ENCODE peak calls at places on chromosomes 3 and 15, in ten cellular contexts. U is psoas muscle; L is neuronal stem cell; E is tibial artery; Q is OCI-LY7; H is CD8-positive, alpha-beta T cell; J is AG04450; M is Peyer's patch; O is heart right ventricle; Y is IMR-90. T is an unnamed sample.

GRCh38 chr3:186932281-186933181 is 2.2 kb downstream of the ST6GAL1 start:
- DNase-seq in U (no peak), L (no peak), E (no peak), Q (no peak), H (no peak), J (no peak), M (no peak), O (no peak), Y (no peak), T (no peak)

GRCh38 chr15:74620636-74621545 is 5.3 kb downstream of the CLK3 start:
- DNase-seq in U (peak), L (peak), E (peak), Q (peak), H (peak), J (no peak), M (peak), O (peak), Y (peak), T (no peak)

GRCh38 chr3:65356331-65357286 is 668.8 kb upstream of the ADAMTS9 start:
- DNase-seq in U (no peak), L (no peak), E (no peak), Q (no peak), H (no peak), J (no peak), M (no peak), O (peak), Y (no peak), T (no peak)

GRCh38 chr3:124700880-124701684 is 29.2 kb upstream of the UMPS start:
- DNase-seq in U (no peak), L (no peak), E (no peak), Q (no peak), H (no peak), J (peak), M (peak), O (no peak), Y (peak), T (no peak)

GRCh38 chr15:79874242-79874641 is 22.6 kb downstream of the MTHFS start:
- DNase-seq in U (no peak), L (no peak), E (no peak), Q (no peak), H (no peak), J (no peak), M (no peak), O (no peak), Y (no peak), T (no peak)

GRCh38 chr3:14619605-14620004 is 32.0 kb upstream of the CCDC174 start:
- DNase-seq in U (no peak), L (no peak), E (no peak), Q (no peak), H (no peak), J (no peak), M (no peak), O (no peak), Y (no peak), T (no peak)

GRCh38 chr3:73270839-73271483 is 209.5 kb downstream of the EBLN2 start:
- DNase-seq in U (peak), L (no peak), E (no peak), Q (no peak), H (no peak), J (no peak), M (no peak), O (no peak), Y (no peak), T (no peak)

GRCh38 chr3:31356941-31357340 is 175.8 kb upstream of the STT3B start:
- DNase-seq in U (no peak), L (no peak), E (no peak), Q (no peak), H (no peak), J (no peak), M (no peak), O (no peak), Y (peak), T (no peak)

GRCh38 chr15:56425976-56426375 is 39.0 kb downstream of the MNS1 start:
- DNase-seq in U (no peak), L (no peak), E (no peak), Q (no peak), H (peak), J (no peak), M (no peak), O (no peak), Y (no peak), T (no peak)

GRCh38 chr15:69812881-69813280 is 284.8 kb downstream of the TLE3 start:
- DNase-seq in U (no peak), L (no peak), E (no peak), Q (peak), H (no peak), J (no peak), M (no peak), O (no peak), Y (no peak), T (no peak)

DNA sequence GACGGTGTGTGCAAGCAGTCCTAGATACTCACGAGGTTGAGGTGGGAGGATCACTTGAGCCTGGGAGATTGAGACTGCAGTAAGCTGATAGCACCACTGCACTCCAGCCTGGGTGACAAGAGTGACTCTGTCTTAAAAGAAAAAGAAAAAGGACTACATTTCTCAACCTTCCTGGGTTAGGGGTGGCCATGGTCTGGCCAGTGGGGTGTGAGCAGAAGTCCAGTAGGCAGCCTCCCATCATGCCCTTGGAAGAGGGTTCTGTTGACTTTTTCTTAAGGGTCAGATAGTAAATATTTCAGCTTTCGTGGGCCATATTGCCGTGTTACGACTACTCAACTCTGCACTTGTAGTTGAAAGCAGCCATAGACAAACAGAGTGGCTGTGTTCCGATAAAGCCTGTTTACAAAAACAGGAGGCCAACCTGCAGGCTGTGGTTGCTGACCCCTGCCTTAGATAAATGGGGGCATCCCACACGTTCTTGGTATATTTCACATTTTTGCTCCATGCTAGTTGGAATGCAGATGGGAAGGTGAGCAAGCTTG is 31.0 kb upstream of the PDE8A start:
- DNase-seq in U (no peak), L (no peak), E (no peak), Q (no peak), H (no peak), J (no peak), M (no peak), O (no peak), Y (no peak), T (no peak)
- H3K4me3 ChIP-seq in U (no peak), L (no peak), E (no peak), Q (no peak), H (no peak), J (no peak), M (no peak), O (no peak), Y (no peak), T (no peak)

GRCh38 chr3:112638327-112639020 is 2.5 kb downstream of the CCDC80 start:
- DNase-seq in U (no peak), L (no peak), E (peak), Q (no peak), H (no peak), J (no peak), M (no peak), O (peak), Y (no peak), T (no peak)
- H3K4me3 ChIP-seq in U (peak), L (no peak), E (peak), Q (no peak), H (no peak), J (peak), M (no peak), O (peak), Y (peak), T (no peak)

DNA sequence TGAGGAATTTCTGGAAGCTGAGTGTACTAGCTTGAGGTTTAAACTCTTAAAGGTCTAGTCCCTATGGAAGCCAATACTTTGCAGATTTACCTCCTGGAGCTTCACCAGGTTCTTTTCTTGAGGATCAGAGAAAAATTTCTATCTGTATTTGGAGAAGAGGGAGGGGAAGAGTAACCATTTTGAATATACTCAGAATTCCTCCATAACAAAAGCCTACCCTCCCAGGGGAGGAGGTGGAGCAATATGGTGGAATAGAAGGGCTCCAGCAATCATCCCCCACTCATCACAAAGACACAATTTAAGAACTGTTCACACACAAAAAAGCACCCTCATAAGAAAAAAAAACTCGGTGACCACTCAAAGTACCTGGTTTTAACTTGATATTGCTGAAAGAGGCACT is 36.0 kb upstream of the PEX5L start:
- DNase-seq in U (no peak), L (no peak), E (no peak), Q (no peak), H (no peak), J (no peak), M (no peak), O (no peak), Y (no peak), T (no peak)
- H3K4me3 ChIP-seq in U (no peak), L (no peak), E (no peak), Q (no peak), H (no peak), J (no peak), M (no peak), O (no peak), Y (no peak), T (no peak)

DNA sequence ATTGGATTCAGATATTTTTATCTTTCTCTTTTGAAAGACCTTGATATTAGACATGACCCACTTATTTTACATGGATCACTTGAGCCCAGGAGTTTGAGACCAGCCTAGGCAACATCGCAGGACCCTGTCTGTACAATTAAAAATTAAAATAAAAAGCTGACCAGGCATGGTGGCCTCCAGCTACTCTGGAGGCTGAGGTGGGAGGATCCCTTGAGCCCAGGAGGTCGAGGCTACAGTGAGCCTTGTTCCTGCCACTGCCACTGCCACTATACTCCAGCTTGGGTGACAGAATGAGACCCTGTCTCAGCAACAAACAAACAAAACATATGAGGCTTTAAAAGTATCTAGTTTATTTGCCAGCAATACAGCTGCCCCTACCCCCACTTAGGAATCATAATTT is 1.6 kb downstream of the RNF7 start:
- DNase-seq in U (no peak), L (no peak), E (no peak), Q (no peak), H (no peak), J (no peak), M (no peak), O (no peak), Y (no peak), T (no peak)
- H3K4me3 ChIP-seq in U (peak), L (no peak), E (peak), Q (peak), H (peak), J (peak), M (peak), O (peak), Y (peak), T (peak)

GRCh38 chr3:50487181-50487580 is 16.3 kb downstream of the CACNA2D2 start:
- DNase-seq in U (no peak), L (no peak), E (no peak), Q (no peak), H (no peak), J (no peak), M (no peak), O (no peak), Y (no peak), T (no peak)
- H3K4me3 ChIP-seq in U (no peak), L (no peak), E (no peak), Q (no peak), H (no peak), J (no peak), M (no peak), O (no peak), Y (no peak), T (no peak)